ENCODE peak calls at places on chromosomes 3 and 15, in six cellular contexts. O, X, Z, U, D and C are unnamed samples.

GRCh38 chr3:28077566-28077965 is 163.9 kb upstream of the CMC1 start:
- DNase-seq in O (no peak), X (no peak), Z (no peak), U (peak), D (peak), C (no peak)

GRCh38 chr15:70935631-70936030 is 43.0 kb downstream of the LRRC49 start:
- DNase-seq in O (no peak), X (no peak), Z (no peak), U (no peak), D (no peak), C (no peak)

GRCh38 chr3:134650431-134651346 is at the start of gene KY:
- DNase-seq in O (no peak), X (peak), Z (no peak), U (peak), D (peak), C (no peak)

GRCh38 chr15:92018535-92019239 is 165.2 kb downstream of the SLCO3A1 start:
- DNase-seq in O (no peak), X (no peak), Z (no peak), U (no peak), D (no peak), C (no peak)

GRCh38 chr3:29026959-29027358 is 253.9 kb upstream of the RBMS3 start:
- DNase-seq in O (peak), X (no peak), Z (no peak), U (no peak), D (peak), C (no peak)

GRCh38 chr3:71489315-71489761 is 94.2 kb downstream of the FOXP1 start:
- DNase-seq in O (no peak), X (no peak), Z (no peak), U (no peak), D (no peak), C (no peak)

GRCh38 chr3:15427182-15427880 is at the start of the genes EAF1 and METTL6:
- DNase-seq in O (peak), X (peak), Z (peak), U (peak), D (peak), C (peak)

GRCh38 chr15:47427463-47427862 is 289.8 kb upstream of the SEMA6D start:
- DNase-seq in O (no peak), X (no peak), Z (no peak), U (no peak), D (no peak), C (no peak)

GRCh38 chr15:64247535-64247905 is 84.7 kb upstream of the PPIB start:
- DNase-seq in O (no peak), X (no peak), Z (no peak), U (no peak), D (no peak), C (no peak)

GRCh38 chr15:57060799-57061198 is 142.4 kb downstream of the TCF12 start:
- DNase-seq in O (no peak), X (no peak), Z (no peak), U (no peak), D (peak), C (no peak)

GRCh38 chr3:52670621-52671521 is 14.8 kb downstream of the PBRM1 start:
- DNase-seq in O (peak), X (no peak), Z (no peak), U (no peak), D (peak), C (peak)

GRCh38 chr3:117814975-117815374 is 1105.4 kb downstream of the TUSC7 start:
- DNase-seq in O (no peak), X (no peak), Z (no peak), U (no peak), D (peak), C (no peak)

GRCh38 chr3:193744048-193744821 is 151.2 kb downstream of the OPA1 start:
- DNase-seq in O (no peak), X (no peak), Z (no peak), U (no peak), D (no peak), C (no peak)

GRCh38 chr15:62163847-62164499 is 1.1 kb downstream of the C2CD4B start:
- DNase-seq in O (no peak), X (no peak), Z (no peak), U (peak), D (peak), C (no peak)

GRCh38 chr3:46990573-46991374 is 11.3 kb downstream of the NBEAL2 start:
- DNase-seq in O (no peak), X (no peak), Z (no peak), U (no peak), D (no peak), C (peak)

GRCh38 chr3:102353148-102353547 is 81.7 kb upstream of the ZPLD1 start:
- DNase-seq in O (no peak), X (no peak), Z (no peak), U (no peak), D (peak), C (no peak)

GRCh38 chr3:76859596-76859995 is 180.3 kb upstream of the ROBO2 start:
- DNase-seq in O (no peak), X (no peak), Z (no peak), U (no peak), D (no peak), C (no peak)

GRCh38 chr15:69015591-69015990 is 1.1 kb downstream of the NOX5 start:
- DNase-seq in O (no peak), X (no peak), Z (no peak), U (no peak), D (no peak), C (no peak)

GRCh38 chr3:61783993-61784718 is 222.8 kb downstream of the PTPRG start:
- DNase-seq in O (no peak), X (no peak), Z (no peak), U (no peak), D (peak), C (no peak)

GRCh38 chr3:34139566-34139965 is 341.1 kb downstream of the PDCD6IP start:
- DNase-seq in O (no peak), X (no peak), Z (no peak), U (no peak), D (no peak), C (no peak)

DNA sequence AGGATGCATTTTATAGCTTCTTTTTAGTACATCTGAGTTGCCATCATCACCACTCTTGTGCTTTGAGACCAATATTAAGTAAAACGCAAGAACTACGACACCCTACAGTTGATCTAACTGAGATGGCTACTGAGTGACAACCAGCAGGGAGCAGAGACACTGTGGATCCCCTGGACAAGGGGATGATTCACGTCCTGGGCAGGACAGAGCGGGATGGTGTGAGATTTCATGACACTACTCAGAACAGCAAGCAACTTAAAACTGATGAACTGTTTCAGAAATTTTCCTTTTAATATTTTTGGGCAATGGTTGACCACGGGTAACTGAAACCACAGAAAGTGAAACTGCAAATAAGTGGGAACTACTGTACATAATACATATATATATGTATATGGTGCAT is 299.2 kb downstream of the ADAMTS17 start:
- DNase-seq in O (no peak), X (no peak), Z (no peak), U (no peak), D (peak), C (no peak)
- H3K4me3 ChIP-seq in O (no peak), X (no peak), Z (no peak), U (no peak), D (no peak), C (no peak)

DNA sequence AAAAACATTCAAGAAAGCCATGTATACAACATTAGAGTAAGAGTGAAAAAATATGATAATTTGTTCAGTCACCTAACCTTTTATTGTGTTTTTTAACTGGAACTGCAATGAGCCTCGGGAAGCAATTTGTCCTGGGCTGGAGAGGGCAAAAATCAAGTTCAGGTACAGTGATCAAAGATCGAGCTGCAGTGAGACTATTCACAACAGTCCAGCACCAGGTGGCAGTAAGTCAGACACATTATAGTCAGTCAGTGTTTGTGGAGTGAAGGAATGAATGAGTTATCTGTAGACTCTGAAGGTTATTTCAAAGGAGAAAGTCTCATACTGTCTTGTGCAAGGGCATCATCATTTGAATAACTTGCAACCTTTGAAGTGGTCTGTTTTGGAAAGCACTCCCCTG is 116.6 kb downstream of the CHDH start:
- DNase-seq in O (no peak), X (no peak), Z (no peak), U (no peak), D (no peak), C (peak)
- TF ChIP-seq CTCF in O (no peak), X (no peak), Z (no peak), U (no peak), D (no peak), C (peak)

GRCh38 chr3:172151610-172152293 is 112.4 kb downstream of the FNDC3B start:
- DNase-seq in O (no peak), X (no peak), Z (no peak), U (no peak), D (no peak), C (no peak)

GRCh38 chr3:172153335-172153861 is 114.0 kb downstream of the FNDC3B start:
- DNase-seq in O (peak), X (peak), Z (peak), U (no peak), D (peak), C (no peak)

GRCh38 chr3:172150896-172151295 is 111.5 kb downstream of the FNDC3B start:
- DNase-seq in O (no peak), X (no peak), Z (no peak), U (no peak), D (no peak), C (no peak)

GRCh38 chr3:172152294-172152649 is 112.9 kb downstream of the FNDC3B start:
- DNase-seq in O (no peak), X (no peak), Z (no peak), U (no peak), D (no peak), C (no peak)

GRCh38 chr3:172152869-172153268 is 113.5 kb downstream of the FNDC3B start:
- DNase-seq in O (no peak), X (no peak), Z (no peak), U (no peak), D (peak), C (no peak)
- H3K4me3 ChIP-seq in O (peak), X (no peak), Z (no peak), U (no peak), D (peak), C (no peak)

DNA sequence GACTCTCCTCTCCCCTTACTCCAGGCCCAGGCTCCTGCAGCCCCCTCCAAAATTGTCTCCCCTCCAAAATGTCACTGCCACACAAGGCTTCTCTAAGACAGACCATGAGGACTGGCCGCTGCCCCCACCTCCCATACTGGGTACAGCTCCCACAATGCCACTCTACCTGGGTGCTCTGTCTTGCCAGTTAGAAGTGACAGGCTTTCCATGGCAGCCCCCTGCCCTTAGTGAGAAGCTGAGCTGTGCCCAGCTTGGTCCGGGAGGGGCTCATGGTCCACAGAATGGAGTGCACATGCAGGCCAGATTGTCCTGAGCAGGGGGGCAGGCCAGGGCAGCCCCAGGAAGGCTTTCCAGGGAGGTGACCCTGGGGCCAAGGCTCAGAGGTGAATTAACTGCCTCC is 3.0 kb upstream of the CLK3 start:
- DNase-seq in O (no peak), X (no peak), Z (no peak), U (no peak), D (no peak), C (no peak)
- TF ChIP-seq CTCF in O (no peak), X (no peak), Z (no peak), U (no peak), D (no peak), C (no peak)

DNA sequence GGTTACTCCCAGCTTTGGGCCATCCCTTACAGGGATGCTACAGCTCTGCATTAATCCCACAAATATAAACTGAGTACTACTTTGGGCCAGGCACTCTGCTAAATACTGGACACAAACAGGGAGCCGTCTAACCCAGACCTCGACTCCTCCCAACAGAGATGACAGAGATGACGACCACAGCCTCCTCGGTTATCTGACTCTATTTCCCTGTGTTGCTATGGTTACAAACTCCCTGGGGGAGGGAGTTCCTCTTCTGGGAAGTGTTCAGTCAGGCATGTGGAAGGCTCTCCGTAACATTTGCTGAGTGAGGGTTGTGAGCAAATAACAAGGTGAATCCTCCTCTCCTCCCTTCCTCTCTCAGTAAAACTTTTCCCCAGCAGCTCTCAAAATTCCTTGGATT is 6.7 kb upstream of the CMTM7 start:
- DNase-seq in O (no peak), X (no peak), Z (no peak), U (peak), D (peak), C (no peak)
- H3K4me3 ChIP-seq in O (no peak), X (no peak), Z (no peak), U (no peak), D (no peak), C (no peak)

GRCh38 chr3:157868881-157869280 is 237.3 kb downstream of the SHOX2 start:
- DNase-seq in O (no peak), X (no peak), Z (no peak), U (no peak), D (no peak), C (no peak)

GRCh38 chr3:157868168-157868567 is 238.1 kb downstream of the SHOX2 start:
- DNase-seq in O (no peak), X (no peak), Z (no peak), U (no peak), D (peak), C (no peak)

GRCh38 chr3:157859541-157859940 is 246.7 kb downstream of the SHOX2 start:
- DNase-seq in O (no peak), X (no peak), Z (no peak), U (no peak), D (no peak), C (no peak)

GRCh38 chr3:157871248-157871647 is 235.0 kb downstream of the SHOX2 start:
- DNase-seq in O (no peak), X (no peak), Z (no peak), U (no peak), D (no peak), C (no peak)

GRCh38 chr3:157865449-157865862 is 240.8 kb downstream of the SHOX2 start:
- DNase-seq in O (no peak), X (no peak), Z (no peak), U (peak), D (peak), C (peak)
- TF ChIP-seq CTCF in O (peak), X (no peak), Z (peak), U (peak), D (peak), C (peak)

GRCh38 chr3:81663114-81663513 is 98.3 kb downstream of the GBE1 start:
- DNase-seq in O (no peak), X (no peak), Z (no peak), U (no peak), D (no peak), C (no peak)

GRCh38 chr3:81658322-81658997 is 103.0 kb downstream of the GBE1 start:
- DNase-seq in O (no peak), X (no peak), Z (no peak), U (no peak), D (no peak), C (no peak)

GRCh38 chr3:81660036-81660435 is 101.4 kb downstream of the GBE1 start:
- DNase-seq in O (no peak), X (no peak), Z (no peak), U (no peak), D (no peak), C (no peak)
- H3K4me3 ChIP-seq in O (no peak), X (no peak), Z (no peak), U (no peak), D (no peak), C (no peak)

GRCh38 chr3:141998674-141999290 is 122.3 kb downstream of the ATP1B3 start:
- DNase-seq in O (no peak), X (no peak), Z (no peak), U (no peak), D (peak), C (no peak)
- TF ChIP-seq CTCF in O (no peak), X (no peak), Z (no peak), U (no peak), D (peak), C (peak)

GRCh38 chr3:30688776-30689175 is 82.4 kb downstream of the TGFBR2 start:
- DNase-seq in O (peak), X (no peak), Z (no peak), U (no peak), D (peak), C (no peak)
- H3K4me3 ChIP-seq in O (no peak), X (no peak), Z (no peak), U (no peak), D (no peak), C (no peak)

DNA sequence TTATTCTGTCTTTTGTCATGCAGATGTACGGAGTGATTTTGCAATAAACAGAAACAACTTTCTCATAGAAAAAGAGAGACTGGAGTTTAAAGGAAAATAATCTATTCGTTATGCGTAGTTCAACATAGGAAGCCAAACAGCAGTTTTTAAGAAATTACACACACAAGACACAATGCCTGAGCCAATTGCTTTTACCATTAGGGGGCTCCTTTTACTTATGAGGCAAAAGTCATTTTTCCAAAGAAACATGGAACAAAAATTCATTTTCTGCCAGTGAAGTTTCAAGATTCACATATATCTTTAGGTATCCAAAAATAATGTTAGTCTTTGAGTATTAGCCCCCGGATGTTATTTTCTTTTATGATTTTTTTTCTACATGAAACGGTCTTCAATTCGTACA is 10.7 kb downstream of the CNTN6 start:
- DNase-seq in O (no peak), X (no peak), Z (no peak), U (no peak), D (peak), C (no peak)
- TF ChIP-seq CTCF in O (no peak), X (no peak), Z (no peak), U (peak), D (no peak), C (no peak)